ENCODE peak calls at places on chromosomes 11 and 22, in eight cellular contexts. L is nephron progenitor cell, G is psoas muscle, Z is upper lobe of right lung, F is cardiac fibroblast, O is bronchial epithelial cell, J is neural progenitor cell, Q is foreskin fibroblast. W is an unnamed sample.

GRCh38 chr11:33147559-33147958 is 13.7 kb downstream of the CSTF3 start:
- DNase-seq in F (no peak), L (no peak), Q (no peak), O (peak; percentile 74), G (no peak), Z (no peak), J (no peak), W (no peak)

GRCh38 chr11:69716099-69716498 is 12.3 kb upstream of the FGF19 start:
- DNase-seq in F (no peak), J (no peak), O (no peak), Q (no peak), L (no peak), Z (no peak), G (no peak), W (no peak)

GRCh38 chr11:123430736-123431356 is 777 bp downstream of the GRAMD1B start:
- DNase-seq in F (peak; percentile 49), L (peak; percentile 60), G (peak; percentile 79), O (peak; percentile 32), Z (peak; percentile 89), J (peak; percentile 70), Q (no peak), W (peak; percentile 85)

GRCh38 chr22:32237021-32237420 is 18.1 kb downstream of the SLC5A4 start:
- DNase-seq in G (no peak), Q (no peak), L (no peak), F (no peak), Z (no peak), J (no peak), O (no peak), W (no peak)

GRCh38 chr11:58003591-58003990 is 20.1 kb upstream of the OR9Q1 start:
- DNase-seq in Q (no peak), J (no peak), Z (no peak), G (no peak), O (no peak), F (no peak), L (no peak), W (no peak)

GRCh38 chr11:65557280-65558001 is 718 bp downstream of the LTBP3 start:
- DNase-seq in O (no peak), Z (no peak), Q (no peak), L (peak; percentile 72), G (peak; percentile 61), J (peak; percentile 67), F (no peak), W (no peak)

GRCh38 chr11:102177974-102178631 is 67.9 kb downstream of the YAP1 start:
- DNase-seq in F (peak; percentile 88), Q (peak; percentile 77), L (no peak), G (no peak), J (no peak), O (peak; percentile 99), Z (no peak), W (no peak)

GRCh38 chr11:69371731-69372588 is 78.0 kb downstream of the MYEOV start:
- DNase-seq in F (no peak), L (no peak), Z (peak; percentile 23), J (no peak), Q (no peak), O (no peak), G (peak; percentile 24), W (peak; percentile 71)

GRCh38 chr11:97956904-97957303 is 1063.8 kb upstream of the CNTN5 start:
- DNase-seq in Z (no peak), J (no peak), G (no peak), L (no peak), O (no peak), F (no peak), Q (no peak), W (no peak)

DNA sequence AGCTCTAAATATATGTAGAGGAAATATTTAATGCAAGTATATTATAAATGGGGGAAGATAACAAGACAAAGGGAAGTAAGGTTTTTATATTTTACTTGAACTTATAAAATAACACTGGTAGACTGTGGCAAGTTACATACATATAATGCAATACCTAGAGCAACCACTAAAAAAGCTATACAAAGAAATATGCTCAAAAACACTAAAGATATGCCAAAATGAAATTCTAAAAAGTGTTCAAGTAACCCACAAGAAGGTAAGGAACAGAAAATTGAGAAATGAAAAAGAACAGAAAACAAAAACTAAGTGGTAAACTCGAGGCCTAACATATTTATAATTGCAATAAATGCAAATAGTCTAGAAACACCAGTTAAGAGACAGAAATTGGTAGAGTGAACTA is 32.5 kb downstream of the BTG4 start:
- DNase-seq in Z (no peak), J (no peak), G (no peak), F (no peak), Q (no peak), O (no peak), L (no peak), W (no peak)
- TF ChIP-seq CTCF in Z (no peak), J (peak; percentile 5), G (peak; percentile 9), F (no peak), Q (no peak), O (no peak), L (no peak), W (peak; percentile 7)

GRCh38 chr11:43557553-43558031 is 122.9 kb upstream of the HSD17B12 start:
- DNase-seq in G (no peak), J (peak; percentile 74), F (peak; percentile 19), Q (no peak), L (no peak), Z (no peak), O (no peak), W (no peak)
- TF ChIP-seq CTCF in G (peak; percentile 19), J (peak; percentile 32), F (peak; percentile 24), Q (no peak), L (no peak), Z (peak; percentile 16), O (no peak), W (no peak)

GRCh38 chr11:128305588-128305987 is 281.8 kb downstream of the ETS1 start:
- DNase-seq in G (no peak), O (no peak), J (no peak), F (no peak), Q (no peak), L (no peak), Z (no peak), W (no peak)

GRCh38 chr11:128300785-128301184 is 286.6 kb downstream of the ETS1 start:
- DNase-seq in L (no peak), J (no peak), G (no peak), Q (no peak), Z (no peak), F (no peak), O (no peak), W (no peak)

GRCh38 chr11:128304666-128305485 is 282.5 kb downstream of the ETS1 start:
- DNase-seq in Z (no peak), F (no peak), Q (no peak), J (no peak), O (no peak), G (no peak), L (no peak), W (no peak)

GRCh38 chr11:128303383-128303782 is 284.0 kb downstream of the ETS1 start:
- DNase-seq in L (no peak), O (no peak), J (no peak), Q (no peak), Z (no peak), F (no peak), G (no peak), W (no peak)

DNA sequence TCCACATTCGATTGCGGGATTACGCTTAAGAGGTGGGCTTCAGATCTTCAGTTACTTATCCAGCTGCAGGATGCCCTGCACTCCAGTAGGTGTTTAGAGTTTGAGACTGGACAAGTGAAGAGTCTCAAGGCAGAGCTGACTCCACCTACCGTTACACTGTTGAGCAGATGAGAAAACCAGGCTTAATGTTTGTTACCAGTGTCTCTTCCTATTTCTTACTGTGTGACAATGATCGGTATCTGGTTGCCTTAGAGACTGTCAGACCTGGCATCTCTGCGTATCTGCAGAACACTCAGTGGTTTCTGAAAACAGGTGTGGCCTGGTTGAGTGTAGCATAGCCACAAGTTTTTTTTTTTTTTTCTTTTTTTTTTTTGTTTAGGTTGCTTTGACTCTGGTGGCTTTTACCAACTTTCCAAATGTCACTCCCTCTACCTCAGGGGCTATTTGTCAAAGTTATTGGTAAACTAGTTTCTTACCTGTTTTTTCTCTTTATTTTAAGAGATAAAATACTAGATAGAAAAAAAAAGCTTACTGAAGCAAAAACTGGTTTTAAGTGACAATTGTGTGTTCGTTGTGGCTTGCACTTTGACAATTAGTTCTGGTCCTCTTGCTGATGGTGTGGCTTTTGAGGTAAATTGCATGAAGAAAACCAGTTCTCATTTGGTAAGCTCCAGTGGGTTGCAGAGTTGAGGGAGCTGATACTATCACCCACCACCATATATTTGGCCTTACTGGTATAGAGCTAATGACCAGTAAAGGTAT is 284.8 kb downstream of the ETS1 start:
- DNase-seq in F (no peak), G (no peak), Q (no peak), O (no peak), J (no peak), L (no peak), Z (no peak), W (no peak)
- TF ChIP-seq CTCF in F (no peak), G (no peak), Q (no peak), O (no peak), J (no peak), L (no peak), Z (no peak), W (no peak)

GRCh38 chr22:23774114-23774921 is 1.7 kb downstream of the MMP11 start:
- DNase-seq in Q (no peak), F (no peak), G (no peak), O (no peak), L (no peak), J (no peak), Z (no peak), W (no peak)

GRCh38 chr22:23774922-23775436 is 2.3 kb downstream of the MMP11 start:
- DNase-seq in J (peak; percentile 60), L (no peak), Z (no peak), F (peak; percentile 83), Q (no peak), G (no peak), O (no peak), W (no peak)

GRCh38 chr22:23769321-23769965 is 1.7 kb upstream of the CHCHD10 start:
- DNase-seq in O (no peak), L (no peak), F (no peak), G (no peak), J (no peak), Q (no peak), Z (no peak), W (no peak)

GRCh38 chr22:23773247-23774113 is 831 bp downstream of the MMP11 start:
- DNase-seq in J (no peak), Z (no peak), Q (no peak), L (no peak), O (no peak), G (no peak), F (no peak), W (no peak)

DNA sequence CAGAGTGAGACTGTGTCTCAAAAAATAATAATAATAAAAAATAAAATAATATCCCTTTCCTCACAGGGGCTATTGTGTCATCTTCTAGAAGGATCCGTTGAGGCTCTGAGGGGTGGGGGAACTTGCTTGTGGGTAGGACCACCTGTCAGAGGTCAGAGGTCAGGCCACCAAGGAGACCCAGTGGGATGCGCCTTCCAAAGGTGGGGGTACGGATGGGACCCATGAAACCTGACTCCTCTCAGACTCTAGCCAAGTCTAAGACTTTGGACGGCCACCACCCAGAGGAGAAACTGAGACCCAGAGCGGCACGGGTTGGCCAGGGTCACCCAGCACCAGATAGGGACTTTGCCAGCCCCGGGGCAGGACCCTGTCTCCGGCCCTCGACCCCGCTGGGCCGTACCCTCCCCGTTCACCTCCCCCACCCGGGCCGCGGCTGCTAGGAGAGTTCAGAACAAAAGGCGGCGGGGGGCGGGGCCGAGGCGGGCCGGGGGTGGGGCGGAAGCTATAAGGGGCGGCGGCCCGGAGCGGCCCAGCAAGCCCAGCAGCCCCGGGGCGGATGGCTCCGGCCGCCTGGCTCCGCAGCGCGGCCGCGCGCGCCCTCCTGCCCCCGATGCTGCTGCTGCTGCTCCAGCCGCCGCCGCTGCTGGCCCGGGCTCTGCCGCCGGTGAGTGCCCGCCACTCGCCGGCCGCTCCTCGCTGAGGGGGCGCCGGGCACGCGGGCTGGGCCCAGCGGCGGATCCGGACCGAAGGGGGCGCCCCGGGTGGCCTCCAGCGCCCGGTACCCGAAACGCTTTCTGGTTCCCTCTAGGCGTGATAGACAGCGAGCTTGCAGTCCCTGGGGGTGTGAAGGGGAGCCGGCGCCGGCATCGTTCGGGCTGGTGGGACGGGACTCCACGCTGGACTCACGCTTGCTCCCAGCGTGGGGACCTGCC is at the start of gene MMP11:
- DNase-seq in Z (peak; percentile 81), J (peak; percentile 88), L (peak; percentile 79), Q (no peak), F (peak; percentile 47), G (peak; percentile 77), O (no peak), W (no peak)
- TF ChIP-seq CTCF in Z (no peak), J (no peak), L (no peak), Q (no peak), F (no peak), G (no peak), O (no peak), W (no peak)